ENCODE peak calls at places on chromosome 11, in seven cellular contexts. O, T, Y, H, Z, W and E are unnamed samples.

GRCh38 chr11:27020736-27021135 is 19.9 kb upstream of the BBOX1 start:
- DNase-seq in O (no peak), T (no peak), Y (peak), H (no peak), Z (no peak), W (no peak), E (no peak)

GRCh38 chr11:8784936-8785335 is 102.3 kb downstream of the RPL27A start:
- DNase-seq in O (no peak), T (no peak), Y (no peak), H (no peak), Z (no peak), W (no peak), E (no peak)

GRCh38 chr11:130418756-130419155 is 9.7 kb downstream of the ADAMTS8 start:
- DNase-seq in O (no peak), T (no peak), Y (no peak), H (no peak), Z (no peak), W (no peak), E (peak)

GRCh38 chr11:75733346-75734107 is 15.9 kb downstream of the MOGAT2 start:
- DNase-seq in O (no peak), T (no peak), Y (peak), H (no peak), Z (no peak), W (no peak), E (no peak)

GRCh38 chr11:57276169-57276854 is 39.3 kb upstream of the APLNR start:
- DNase-seq in O (no peak), T (no peak), Y (no peak), H (no peak), Z (no peak), W (no peak), E (no peak)

GRCh38 chr11:3855808-3856491 is 486 bp downstream of the STIM1 start:
- DNase-seq in O (peak), T (peak), Y (peak), H (peak), Z (peak), W (no peak), E (no peak)

GRCh38 chr11:96486890-96487633 is 97.2 kb downstream of the JRKL start:
- DNase-seq in O (peak), T (no peak), Y (peak), H (peak), Z (no peak), W (no peak), E (peak)

GRCh38 chr11:131666617-131667016 is 296.2 kb downstream of the NTM start:
- DNase-seq in O (no peak), T (no peak), Y (peak), H (no peak), Z (no peak), W (no peak), E (no peak)

GRCh38 chr11:130677486-130678153 is 229.2 kb downstream of the ADAMTS15 start:
- DNase-seq in O (no peak), T (no peak), Y (peak), H (peak), Z (no peak), W (no peak), E (peak)

GRCh38 chr11:63767415-63768231 is 952 bp downstream of the ZFTA start:
- DNase-seq in O (peak), T (peak), Y (peak), H (peak), Z (peak), W (peak), E (peak)

GRCh38 chr11:110971110-110971509 is 258.9 kb upstream of the ARHGAP20 start:
- DNase-seq in O (no peak), T (no peak), Y (peak), H (no peak), Z (no peak), W (no peak), E (peak)

GRCh38 chr11:65307298-65308229 is 7.1 kb upstream of the CDC42EP2 start:
- DNase-seq in O (no peak), T (no peak), Y (no peak), H (no peak), Z (no peak), W (no peak), E (no peak)

GRCh38 chr11:72189448-72190250 is 2.3 kb upstream of the FOLR1 start:
- DNase-seq in O (no peak), T (no peak), Y (no peak), H (peak), Z (no peak), W (no peak), E (no peak)

GRCh38 chr11:3738241-3738640 is 59.1 kb downstream of the NUP98 start:
- DNase-seq in O (no peak), T (no peak), Y (peak), H (no peak), Z (no peak), W (no peak), E (peak)

GRCh38 chr11:35215945-35216344 is 77.0 kb downstream of the CD44 start:
- DNase-seq in O (no peak), T (no peak), Y (no peak), H (no peak), Z (no peak), W (no peak), E (no peak)

GRCh38 chr11:86288776-86289507 is 13.1 kb upstream of the HIKESHI start:
- DNase-seq in O (no peak), T (no peak), Y (no peak), H (peak), Z (no peak), W (no peak), E (no peak)

GRCh38 chr11:31817054-31817620 is 6.0 kb upstream of the PAX6 start:
- DNase-seq in O (no peak), T (no peak), Y (no peak), H (peak), Z (no peak), W (no peak), E (no peak)

GRCh38 chr11:107591098-107591445 is at the start of gene ELMOD1:
- DNase-seq in O (peak), T (peak), Y (peak), H (peak), Z (peak), W (no peak), E (peak)

GRCh38 chr11:10208045-10208674 is 85.9 kb downstream of the SBF2 start:
- DNase-seq in O (no peak), T (no peak), Y (peak), H (peak), Z (no peak), W (no peak), E (peak)

GRCh38 chr11:86151188-86152005 is 82.5 kb upstream of the PICALM start:
- DNase-seq in O (no peak), T (no peak), Y (peak), H (peak), Z (peak), W (peak), E (no peak)

GRCh38 chr11:17853280-17853679 is 118.7 kb downstream of the KCNC1 start:
- DNase-seq in O (no peak), T (no peak), Y (no peak), H (no peak), Z (no peak), W (no peak), E (no peak)

GRCh38 chr11:64694821-64695365 is 28.1 kb downstream of the NRXN2 start:
- DNase-seq in O (no peak), T (no peak), Y (no peak), H (peak), Z (no peak), W (no peak), E (no peak)

GRCh38 chr11:59572091-59572490 is 43.5 kb downstream of the OSBP start:
- DNase-seq in O (no peak), T (no peak), Y (no peak), H (no peak), Z (no peak), W (no peak), E (no peak)

GRCh38 chr11:78110351-78110750 is 29.1 kb downstream of the ALG8 start:
- DNase-seq in O (no peak), T (no peak), Y (no peak), H (no peak), Z (no peak), W (no peak), E (no peak)

GRCh38 chr11:24161587-24161986 is 335.3 kb upstream of the LUZP2 start:
- DNase-seq in O (no peak), T (no peak), Y (no peak), H (no peak), Z (no peak), W (no peak), E (no peak)

GRCh38 chr11:2298795-2299747 is 2.6 kb downstream of the C11orf21 start:
- DNase-seq in O (peak), T (no peak), Y (no peak), H (peak), Z (no peak), W (peak), E (no peak)

GRCh38 chr11:124329787-124330478 is 9.9 kb upstream of the OR8D2 start:
- DNase-seq in O (no peak), T (no peak), Y (peak), H (no peak), Z (no peak), W (no peak), E (peak)
- H3K4me3 ChIP-seq in O (no peak), T (no peak), Y (no peak), H (no peak), Z (no peak), W (no peak), E (no peak)

GRCh38 chr11:119724956-119725355 is 4.0 kb downstream of the NECTIN1 start:
- DNase-seq in O (no peak), T (no peak), Y (no peak), H (no peak), Z (no peak), W (no peak), E (no peak)

GRCh38 chr11:119726150-119726553 is 2.8 kb downstream of the NECTIN1 start:
- DNase-seq in O (no peak), T (no peak), Y (no peak), H (no peak), Z (no peak), W (no peak), E (no peak)

GRCh38 chr11:119728226-119728626 is 774 bp downstream of the NECTIN1 start:
- DNase-seq in O (no peak), T (no peak), Y (no peak), H (no peak), Z (no peak), W (no peak), E (no peak)

GRCh38 chr11:119727523-119728081 is 1.4 kb downstream of the NECTIN1 start:
- DNase-seq in O (no peak), T (peak), Y (peak), H (peak), Z (peak), W (no peak), E (no peak)

GRCh38 chr11:119726585-119727522 is 2.1 kb downstream of the NECTIN1 start:
- DNase-seq in O (peak), T (no peak), Y (no peak), H (peak), Z (no peak), W (no peak), E (no peak)
- H3K4me3 ChIP-seq in O (peak), T (peak), Y (peak), H (peak), Z (peak), W (peak), E (peak)

GRCh38 chr11:11520231-11521015 is 101.4 kb downstream of the GALNT18 start:
- DNase-seq in O (no peak), T (no peak), Y (no peak), H (no peak), Z (no peak), W (no peak), E (no peak)
- H3K4me3 ChIP-seq in O (no peak), T (no peak), Y (no peak), H (no peak), Z (no peak), W (no peak), E (no peak)

DNA sequence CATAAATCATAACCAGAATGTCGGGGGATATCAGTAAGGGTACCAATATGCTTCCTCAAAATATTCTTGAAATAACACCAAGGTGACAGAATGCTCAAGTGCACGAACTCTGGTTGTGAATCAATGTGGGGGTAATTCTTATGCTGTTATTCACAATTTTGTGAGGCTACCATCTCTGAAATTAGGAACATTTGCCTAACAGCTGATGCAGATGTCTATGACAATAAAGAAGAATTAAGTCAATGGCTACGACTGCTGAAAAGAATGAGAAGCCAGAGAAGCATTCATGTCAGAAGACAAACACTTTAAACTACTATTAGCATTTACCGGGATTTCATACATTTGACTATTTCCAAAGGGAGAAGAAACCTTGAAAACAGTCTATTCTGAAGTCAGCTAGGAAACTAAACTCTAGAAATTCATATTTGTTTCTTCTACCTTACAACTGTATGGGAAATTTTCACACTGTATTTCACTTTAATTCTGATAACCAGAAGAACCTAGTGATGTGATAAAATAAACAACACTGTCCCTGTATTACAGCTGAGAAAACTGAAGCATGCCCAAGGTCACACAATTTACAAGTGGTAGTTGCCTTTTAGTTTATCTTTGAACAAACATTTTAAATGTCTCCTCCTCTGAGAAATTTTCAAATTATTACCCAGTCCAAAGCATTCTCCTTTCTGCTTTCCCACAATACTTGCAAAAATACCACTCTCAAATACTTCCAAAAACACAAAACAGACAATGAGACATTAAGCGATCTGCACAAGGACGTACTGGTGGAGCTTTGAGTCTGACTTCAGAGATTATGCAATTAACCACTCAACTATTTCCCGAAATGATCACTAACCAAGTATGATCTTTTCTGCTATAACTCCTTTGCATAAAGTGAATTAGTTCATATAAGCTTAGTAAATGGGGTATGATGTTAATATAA is 18.0 kb upstream of the ARHGAP32 start:
- DNase-seq in O (no peak), T (no peak), Y (no peak), H (no peak), Z (no peak), W (no peak), E (peak)
- H3K4me3 ChIP-seq in O (no peak), T (no peak), Y (no peak), H (no peak), Z (no peak), W (no peak), E (no peak)

GRCh38 chr11:126476256-126476970 is 120.9 kb downstream of the ST3GAL4 start:
- DNase-seq in O (no peak), T (no peak), Y (no peak), H (no peak), Z (no peak), W (no peak), E (no peak)

GRCh38 chr11:126476977-126477376 is 121.5 kb downstream of the ST3GAL4 start:
- DNase-seq in O (no peak), T (no peak), Y (no peak), H (no peak), Z (no peak), W (no peak), E (no peak)

GRCh38 chr11:126479178-126479930 is 123.9 kb downstream of the ST3GAL4 start:
- DNase-seq in O (no peak), T (no peak), Y (no peak), H (no peak), Z (no peak), W (no peak), E (no peak)

GRCh38 chr11:126478466-126478865 is 123.0 kb downstream of the ST3GAL4 start:
- DNase-seq in O (no peak), T (no peak), Y (no peak), H (no peak), Z (no peak), W (no peak), E (no peak)

GRCh38 chr11:126477526-126478275 is 122.2 kb downstream of the ST3GAL4 start:
- DNase-seq in O (no peak), T (no peak), Y (no peak), H (no peak), Z (no peak), W (no peak), E (no peak)
- H3K4me3 ChIP-seq in O (no peak), T (no peak), Y (no peak), H (no peak), Z (no peak), W (no peak), E (no peak)

GRCh38 chr11:92141159-92141558 is 83.5 kb upstream of the FAT3 start:
- DNase-seq in O (no peak), T (no peak), Y (no peak), H (no peak), Z (no peak), W (no peak), E (no peak)
- H3K4me3 ChIP-seq in O (no peak), T (no peak), Y (no peak), H (no peak), Z (no peak), W (no peak), E (no peak)

GRCh38 chr11:34157163-34157562 is 51.7 kb downstream of the NAT10 start:
- DNase-seq in O (peak), T (peak), Y (no peak), H (no peak), Z (peak), W (no peak), E (no peak)

GRCh38 chr11:34155759-34156062 is 50.3 kb downstream of the NAT10 start:
- DNase-seq in O (no peak), T (no peak), Y (no peak), H (no peak), Z (no peak), W (no peak), E (no peak)

GRCh38 chr11:34155057-34155758 is 49.8 kb downstream of the NAT10 start:
- DNase-seq in O (no peak), T (no peak), Y (no peak), H (no peak), Z (no peak), W (no peak), E (no peak)

GRCh38 chr11:34151916-34152845 is 46.8 kb downstream of the NAT10 start:
- DNase-seq in O (no peak), T (no peak), Y (no peak), H (no peak), Z (no peak), W (no peak), E (no peak)

GRCh38 chr11:34154059-34154875 is 48.8 kb downstream of the NAT10 start:
- DNase-seq in O (no peak), T (no peak), Y (no peak), H (no peak), Z (no peak), W (no peak), E (no peak)
- H3K4me3 ChIP-seq in O (no peak), T (no peak), Y (no peak), H (no peak), Z (no peak), W (no peak), E (no peak)

GRCh38 chr11:67271212-67271547 is 4.9 kb downstream of the GRK2 start:
- DNase-seq in O (no peak), T (no peak), Y (no peak), H (no peak), Z (no peak), W (no peak), E (no peak)
- H3K4me3 ChIP-seq in O (no peak), T (no peak), Y (no peak), H (no peak), Z (peak), W (no peak), E (no peak)

DNA sequence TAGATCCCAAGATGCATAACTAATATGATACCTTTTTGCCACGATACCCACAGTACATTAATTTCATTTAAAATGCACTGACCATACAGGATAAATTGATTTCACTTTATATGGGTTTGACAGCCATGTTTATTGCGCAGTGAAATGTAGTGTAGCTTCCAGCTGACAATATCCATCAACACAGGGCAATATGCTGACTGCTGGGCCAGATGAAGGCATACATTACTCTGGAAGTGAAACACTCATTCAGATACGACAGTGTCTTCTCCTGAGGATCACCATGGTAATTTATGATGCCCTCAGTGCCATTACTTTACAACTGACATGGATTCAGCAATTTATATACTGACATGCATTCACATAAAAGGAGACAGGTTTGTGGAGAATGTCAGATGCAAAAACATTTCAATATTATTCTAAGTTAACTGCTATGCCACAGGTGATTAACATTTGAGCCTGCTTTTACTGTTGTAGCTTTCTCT is 365.1 kb downstream of the SOX6 start:
- DNase-seq in O (no peak), T (no peak), Y (no peak), H (no peak), Z (no peak), W (no peak), E (no peak)
- H3K4me3 ChIP-seq in O (no peak), T (no peak), Y (no peak), H (no peak), Z (no peak), W (no peak), E (no peak)